ENCODE peak calls at places on chromosomes 16 and 17, in seven cellular contexts. S, Z, P, C, D, I and F are unnamed samples.

GRCh38 chr16:46730801-46731690 is 17.1 kb downstream of the MYLK3 start:
- DNase-seq in S (no peak), Z (no peak), P (no peak), C (no peak), D (no peak), I (no peak), F (no peak)

GRCh38 chr17:31111183-31111582 is 16.4 kb downstream of the NF1 start:
- DNase-seq in S (no peak), Z (no peak), P (no peak), C (no peak), D (no peak), I (no peak), F (no peak)

GRCh38 chr17:64118452-64118979 is 11.4 kb downstream of the ERN1 start:
- DNase-seq in S (no peak), Z (peak), P (no peak), C (no peak), D (no peak), I (no peak), F (no peak)

GRCh38 chr16:88005968-88006367 is 54.7 kb downstream of the BANP start:
- DNase-seq in S (no peak), Z (no peak), P (no peak), C (no peak), D (no peak), I (no peak), F (no peak)

GRCh38 chr17:78974635-78975591 is 4.8 kb downstream of the LGALS3BP start:
- DNase-seq in S (no peak), Z (peak), P (peak), C (peak), D (peak), I (no peak), F (no peak)

GRCh38 chr16:85733839-85734170 is 17.1 kb downstream of the C16orf74 start:
- DNase-seq in S (peak), Z (peak), P (no peak), C (peak), D (peak), I (no peak), F (peak)

GRCh38 chr16:15857779-15858560 is 1.1 kb upstream of the MYH11 start:
- DNase-seq in S (peak), Z (peak), P (peak), C (peak), D (peak), I (no peak), F (peak)

GRCh38 chr17:66387391-66387981 is 85.1 kb downstream of the PRKCA start:
- DNase-seq in S (no peak), Z (no peak), P (no peak), C (no peak), D (no peak), I (no peak), F (no peak)

GRCh38 chr16:259814-260253 is 15.9 kb downstream of the RGS11 start:
- DNase-seq in S (no peak), Z (no peak), P (no peak), C (no peak), D (no peak), I (no peak), F (no peak)

GRCh38 chr17:4534928-4535666 is 20.1 kb downstream of the MYBBP1A start:
- DNase-seq in S (no peak), Z (no peak), P (no peak), C (no peak), D (no peak), I (no peak), F (peak)

GRCh38 chr17:36722121-36722902 is 120.9 kb downstream of the MRM1 start:
- DNase-seq in S (peak), Z (peak), P (peak), C (peak), D (peak), I (no peak), F (no peak)

GRCh38 chr17:47728214-47728877 is 4.7 kb upstream of the TBX21 start:
- DNase-seq in S (no peak), Z (no peak), P (no peak), C (no peak), D (no peak), I (no peak), F (no peak)
- H2BK5ac ChIP-seq in S (no peak), Z (no peak), P (no peak), C (no peak), D (no peak), I (no peak), F (no peak)

GRCh38 chr16:10777356-10777755 is 33.7 kb downstream of the NUBP1 start:
- DNase-seq in S (no peak), Z (no peak), P (no peak), C (no peak), D (no peak), I (no peak), F (no peak)
- H3K4me2 ChIP-seq in S (no peak), Z (no peak), P (no peak), C (no peak), D (no peak), I (no peak), F (no peak)

GRCh38 chr16:31286421-31287032 is 26.8 kb downstream of the ITGAM start:
- DNase-seq in S (no peak), Z (no peak), P (no peak), C (no peak), D (no peak), I (no peak), F (no peak)
- H2BK5ac ChIP-seq in S (no peak), Z (no peak), P (no peak), C (no peak), D (no peak), I (no peak), F (no peak)

DNA sequence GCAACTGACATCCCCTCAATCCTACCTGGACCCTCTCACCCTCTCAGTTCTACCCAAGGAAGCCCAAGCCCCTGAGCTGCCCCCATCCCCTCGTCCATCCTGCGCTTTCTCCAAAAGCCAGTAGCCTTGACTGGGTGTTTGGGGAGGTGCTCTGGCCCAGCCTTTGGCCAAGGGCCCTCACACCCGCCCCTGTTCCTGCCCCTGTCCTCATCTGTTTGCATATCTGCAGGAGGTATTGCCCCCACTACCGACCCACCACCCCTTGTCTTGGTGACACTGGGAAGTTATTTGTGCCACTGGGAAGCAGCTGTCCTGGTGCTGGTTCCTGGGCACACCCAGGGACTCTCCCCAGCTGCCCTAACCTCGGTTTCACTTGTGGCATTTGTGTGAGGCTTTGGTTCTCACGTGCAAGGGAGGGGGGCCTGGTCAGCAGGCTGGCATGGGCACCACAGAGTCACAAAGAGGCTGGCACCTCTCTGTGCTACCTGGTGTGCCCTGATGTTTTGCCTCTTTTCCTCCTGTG is 75.3 kb downstream of the MRC2 start:
- DNase-seq in S (no peak), Z (no peak), P (no peak), C (no peak), D (no peak), I (no peak), F (no peak)
- H3K4me2 ChIP-seq in S (no peak), Z (no peak), P (no peak), C (no peak), D (no peak), I (no peak), F (peak)

GRCh38 chr16:14193316-14193871 is 122.3 kb downstream of the MRTFB start:
- DNase-seq in S (no peak), Z (no peak), P (no peak), C (no peak), D (no peak), I (no peak), F (no peak)
- H2BK5ac ChIP-seq in S (no peak), Z (no peak), P (no peak), C (no peak), D (no peak), I (no peak), F (no peak)

GRCh38 chr17:51721711-51722110 is 436.8 kb downstream of the CA10 start:
- DNase-seq in S (no peak), Z (no peak), P (no peak), C (no peak), D (no peak), I (no peak), F (no peak)
- H3K4me2 ChIP-seq in S (no peak), Z (no peak), P (no peak), C (no peak), D (no peak), I (no peak), F (no peak)

DNA sequence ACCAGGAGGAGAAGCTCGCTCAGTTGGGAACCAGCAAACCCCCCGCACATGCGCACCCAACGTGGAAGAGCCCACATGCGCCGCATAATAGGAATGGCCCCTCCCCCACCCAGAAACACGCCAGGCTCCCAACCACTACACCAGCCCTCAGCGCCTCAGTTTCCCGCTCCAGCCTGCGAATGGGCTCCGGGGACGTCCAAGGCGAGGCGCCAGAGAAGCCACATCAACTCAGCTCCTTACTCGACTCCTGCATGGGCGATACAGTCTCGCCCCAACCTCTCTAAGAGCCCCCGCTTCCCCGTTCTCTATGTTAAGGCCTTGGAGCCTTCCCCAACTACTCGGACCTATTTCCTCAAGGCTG is 503 bp downstream of the SRSF1 start:
- DNase-seq in S (no peak), Z (peak), P (peak), C (peak), D (peak), I (peak), F (no peak)
- H2BK5ac ChIP-seq in S (peak), Z (peak), P (peak), C (peak), D (peak), I (peak), F (peak)

GRCh38 chr17:11986179-11986938 is 10.9 kb downstream of the ZNF18 start:
- DNase-seq in S (no peak), Z (no peak), P (no peak), C (no peak), D (peak), I (no peak), F (no peak)
- H3K4me2 ChIP-seq in S (no peak), Z (no peak), P (no peak), C (no peak), D (no peak), I (no peak), F (no peak)

GRCh38 chr17:82374626-82375331 is 3.2 kb downstream of the UTS2R start:
- DNase-seq in S (no peak), Z (no peak), P (no peak), C (no peak), D (no peak), I (no peak), F (no peak)
- H2BK5ac ChIP-seq in S (no peak), Z (no peak), P (no peak), C (no peak), D (no peak), I (no peak), F (no peak)

GRCh38 chr17:34758316-34758715 is 178.9 kb downstream of the TMEM132E start:
- DNase-seq in S (no peak), Z (peak), P (no peak), C (no peak), D (no peak), I (no peak), F (no peak)

GRCh38 chr17:34758747-34759146 is 179.4 kb downstream of the TMEM132E start:
- DNase-seq in S (no peak), Z (no peak), P (no peak), C (no peak), D (no peak), I (no peak), F (no peak)

GRCh38 chr17:34762078-34762477 is 182.7 kb downstream of the TMEM132E start:
- DNase-seq in S (no peak), Z (peak), P (no peak), C (no peak), D (no peak), I (no peak), F (no peak)

GRCh38 chr17:34761646-34762045 is 182.3 kb downstream of the TMEM132E start:
- DNase-seq in S (no peak), Z (peak), P (no peak), C (no peak), D (no peak), I (no peak), F (no peak)

GRCh38 chr17:34760931-34761500 is 181.6 kb downstream of the TMEM132E start:
- DNase-seq in S (no peak), Z (peak), P (no peak), C (no peak), D (no peak), I (no peak), F (no peak)
- H3K4me2 ChIP-seq in S (no peak), Z (no peak), P (no peak), C (no peak), D (no peak), I (no peak), F (no peak)